ENCODE peak calls at places on chromosomes 3 and 15, in five cellular contexts. H, V, I, Z and F are unnamed samples.

GRCh38 chr3:108006077-108006675 is 84.7 kb downstream of the CD47 start:
- DNase-seq in H (no peak), Z (peak), I (no peak), V (no peak), F (no peak)

GRCh38 chr15:100764778-100765457 is 114.7 kb upstream of the ALDH1A3 start:
- DNase-seq in I (no peak), H (peak), Z (no peak), V (no peak), F (no peak)

GRCh38 chr3:4517643-4518042 is 24.5 kb downstream of the ITPR1 start:
- DNase-seq in V (no peak), Z (no peak), H (no peak), I (no peak), F (no peak)

GRCh38 chr15:63915209-63915887 is 81.6 kb upstream of the HERC1 start:
- DNase-seq in H (no peak), V (no peak), Z (no peak), I (peak), F (no peak)

GRCh38 chr3:69806735-69807438 is 67.6 kb downstream of the MITF start:
- DNase-seq in V (no peak), Z (no peak), H (peak), I (no peak), F (no peak)

GRCh38 chr3:127389415-127389814 is 101.6 kb upstream of the PRR20G start:
- DNase-seq in Z (no peak), H (no peak), V (no peak), I (no peak), F (no peak)

GRCh38 chr3:159865042-159865579 is 123.5 kb upstream of the IL12A start:
- DNase-seq in V (no peak), I (no peak), H (peak), Z (no peak), F (no peak)

GRCh38 chr3:55649554-55649953 is 162.4 kb upstream of the WNT5A start:
- DNase-seq in Z (no peak), I (no peak), H (no peak), V (no peak), F (no peak)

GRCh38 chr3:98567646-98568280 is 25.6 kb downstream of the CPOX start:
- DNase-seq in I (no peak), H (no peak), V (no peak), Z (no peak), F (no peak)

GRCh38 chr3:196378442-196378841 is 40.3 kb upstream of the TM4SF19 start:
- DNase-seq in H (no peak), I (no peak), V (no peak), Z (no peak), F (no peak)

GRCh38 chr15:65468229-65468628 is 45.5 kb upstream of the IGDCC4 start:
- DNase-seq in I (no peak), H (no peak), Z (no peak), V (no peak), F (no peak)

GRCh38 chr3:31959951-31960792 is 20.9 kb downstream of the OSBPL10 start:
- DNase-seq in H (peak), V (no peak), Z (peak), I (no peak), F (no peak)

GRCh38 chr3:130709671-130710070 is 37.0 kb downstream of the PIK3R4 start:
- DNase-seq in Z (no peak), V (no peak), I (no peak), H (no peak), F (no peak)

GRCh38 chr3:30848093-30848779 is 46.2 kb downstream of the GADL1 start:
- DNase-seq in I (no peak), V (no peak), Z (no peak), H (no peak), F (no peak)

GRCh38 chr15:88918738-88919137 is 5.6 kb upstream of the MFGE8 start:
- DNase-seq in H (peak), Z (no peak), V (no peak), I (peak), F (no peak)

GRCh38 chr15:70049701-70050445 is 47.8 kb downstream of the TLE3 start:
- DNase-seq in I (no peak), H (no peak), Z (no peak), V (no peak), F (no peak)

GRCh38 chr3:14431556-14431927 is 29.1 kb downstream of the SLC6A6 start:
- DNase-seq in I (no peak), Z (no peak), V (no peak), H (no peak), F (no peak)
- TF ChIP-seq CTCF in I (no peak), Z (no peak), V (no peak), H (no peak), F (no peak)

DNA sequence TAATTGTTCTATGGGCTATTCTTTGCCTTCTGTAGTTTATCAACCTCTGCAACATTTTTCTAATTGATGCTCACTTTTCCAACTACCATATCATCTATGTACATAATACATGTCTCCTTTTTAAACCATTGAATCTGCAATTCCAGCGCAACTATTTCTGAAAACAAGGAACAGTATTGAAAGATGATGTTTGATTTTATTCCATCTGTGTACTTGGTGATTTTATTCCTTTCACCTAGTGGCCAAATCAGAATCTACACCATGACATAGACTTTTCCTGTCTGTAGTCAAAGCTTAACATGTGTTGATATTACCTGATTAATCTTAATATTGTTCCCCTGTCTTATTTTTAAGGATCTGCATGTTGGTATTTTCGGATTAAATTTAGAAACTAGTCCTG is 13.0 kb downstream of the NKTR start:
- DNase-seq in Z (no peak), H (no peak), I (no peak), V (no peak), F (no peak)
- TF ChIP-seq CTCF in Z (peak), H (peak), I (peak), V (peak), F (peak)

GRCh38 chr3:16550676-16551341 is 37.3 kb upstream of the RFTN1 start:
- DNase-seq in I (peak), V (peak), Z (peak), H (peak), F (peak)
- TF ChIP-seq CTCF in I (peak), V (peak), Z (peak), H (peak), F (peak)

DNA sequence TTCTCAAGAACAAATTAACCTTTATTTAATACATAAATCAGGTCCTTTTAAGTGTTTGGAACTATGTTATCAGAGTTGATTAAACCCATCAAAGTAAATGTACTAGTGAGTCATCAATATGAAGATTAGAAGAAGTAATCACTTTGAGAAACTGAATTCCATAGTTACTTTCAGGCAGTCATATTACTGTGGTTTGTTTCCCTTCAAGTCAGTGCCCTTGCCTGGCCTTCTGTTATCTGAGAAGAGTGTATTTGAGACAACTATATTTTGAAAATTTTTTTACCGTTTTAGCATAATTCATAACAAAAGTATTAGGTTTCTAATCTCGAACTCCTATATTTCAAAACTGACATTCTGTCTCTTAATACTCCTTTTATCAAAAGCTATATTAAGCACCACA is 73.6 kb downstream of the GMPS start:
- DNase-seq in I (no peak), Z (no peak), V (no peak), H (peak), F (no peak)
- TF ChIP-seq CTCF in I (no peak), Z (no peak), V (no peak), H (no peak), F (no peak)

GRCh38 chr3:57855943-57856342 is 99.8 kb downstream of the SLMAP start:
- DNase-seq in I (no peak), V (no peak), Z (no peak), H (peak), F (no peak)

GRCh38 chr3:57851304-57851703 is 95.2 kb downstream of the SLMAP start:
- DNase-seq in H (no peak), V (no peak), I (no peak), Z (no peak), F (no peak)

GRCh38 chr3:57855281-57855680 is 99.2 kb downstream of the SLMAP start:
- DNase-seq in V (no peak), I (no peak), H (peak), Z (no peak), F (no peak)

GRCh38 chr3:57856675-57857074 is 100.6 kb downstream of the SLMAP start:
- DNase-seq in V (no peak), Z (no peak), H (peak), I (no peak), F (no peak)

DNA sequence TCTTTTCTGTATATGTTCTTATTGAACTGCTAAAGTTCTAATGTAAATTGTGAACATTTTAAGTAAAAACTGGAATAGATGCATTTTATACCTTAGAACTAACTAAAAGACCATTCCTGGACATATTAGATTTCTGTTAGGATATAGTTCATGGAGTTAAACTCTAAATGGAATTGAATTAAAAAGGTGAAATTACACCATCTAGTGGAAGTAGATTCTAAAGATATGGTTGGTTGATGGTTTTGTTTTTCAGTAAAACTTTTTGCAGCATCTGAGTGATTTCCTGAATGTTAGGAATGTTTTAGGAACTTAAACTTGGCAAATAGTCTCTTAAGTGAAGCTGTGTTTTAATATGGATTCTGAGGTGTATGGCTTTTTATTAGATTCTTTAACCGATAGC is 96.8 kb downstream of the SLMAP start:
- DNase-seq in V (no peak), Z (no peak), H (peak), I (no peak), F (no peak)
- TF ChIP-seq CTCF in V (peak), Z (no peak), H (peak), I (peak), F (peak)

DNA sequence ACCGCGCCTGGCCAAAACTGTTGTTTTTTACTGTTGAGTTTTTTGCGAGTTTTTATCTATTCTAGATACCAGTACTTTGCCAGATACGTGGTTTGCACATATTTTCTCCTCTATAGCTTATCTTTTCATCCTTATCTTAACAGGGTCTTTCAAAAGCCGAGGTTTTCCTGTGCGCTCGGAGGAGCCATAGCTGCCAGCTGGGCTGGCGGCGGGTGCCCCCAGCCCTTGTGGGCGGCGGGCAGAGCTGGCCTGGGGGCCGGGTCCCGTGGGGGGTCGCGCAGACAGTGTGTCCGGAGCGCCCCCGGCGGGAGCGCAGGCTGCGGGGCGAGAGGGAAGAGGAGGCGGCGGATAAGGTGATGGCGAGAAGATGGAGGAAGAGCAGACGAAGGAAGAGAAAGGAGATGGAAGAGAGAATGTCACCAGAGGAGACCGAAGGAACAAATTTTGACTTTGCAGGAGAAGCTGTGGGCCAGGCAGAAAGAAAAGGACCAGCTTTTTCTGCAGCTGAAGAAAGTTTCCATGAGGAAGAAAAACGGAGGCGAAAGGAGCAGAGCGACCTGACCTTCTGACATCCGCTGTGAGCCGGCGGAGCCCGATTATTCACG is 11.0 kb upstream of the EIF4A2 start:
- DNase-seq in I (no peak), V (no peak), Z (no peak), H (no peak), F (no peak)
- TF ChIP-seq CTCF in I (no peak), V (no peak), Z (no peak), H (no peak), F (no peak)

GRCh38 chr3:67593761-67594234 is 60.6 kb downstream of the SUCLG2 start:
- DNase-seq in Z (no peak), H (peak), I (no peak), V (no peak), F (no peak)
- TF ChIP-seq CTCF in Z (no peak), H (peak), I (no peak), V (no peak), F (no peak)

GRCh38 chr3:171199473-171199829 is 172.9 kb upstream of the SLC2A2 start:
- DNase-seq in V (no peak), Z (no peak), H (no peak), I (no peak), F (no peak)
- TF ChIP-seq CTCF in V (no peak), Z (no peak), H (no peak), I (no peak), F (no peak)

DNA sequence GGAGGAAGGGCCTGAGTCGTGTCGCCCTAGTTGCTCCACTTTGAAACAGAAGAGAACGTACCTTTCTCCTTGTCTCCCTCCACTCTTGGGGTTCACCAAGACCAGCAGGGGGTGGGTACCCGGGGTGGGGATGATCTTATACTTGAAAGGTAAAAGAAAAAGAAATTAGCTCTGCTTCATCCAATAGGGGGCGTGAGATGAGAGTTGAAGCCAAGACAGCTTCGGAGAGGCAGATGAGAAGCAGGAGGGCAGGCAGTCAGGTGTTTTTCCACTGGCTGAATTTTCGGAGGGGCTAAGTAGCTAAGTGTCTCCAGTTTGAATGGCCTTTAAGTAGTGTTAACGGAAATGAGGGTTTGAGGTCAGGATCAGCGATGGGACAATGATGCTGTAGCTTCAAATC is 100.4 kb downstream of the DGKG start:
- DNase-seq in Z (no peak), V (no peak), H (no peak), I (no peak), F (no peak)
- TF ChIP-seq CTCF in Z (no peak), V (no peak), H (peak), I (peak), F (peak)